ENCODE peak calls at places on chromosome 4, in ten cellular contexts. One of them, this sample, is unnamed.

GRCh38 chr4:45971108-45971507 is 152.7 kb downstream of the GABRG1 start:
- DNase-seq in Calu3: no peak
- DNase-seq in AG08396: no peak
- DNase-seq in activated T-helper 1 cell treated with anti-CD3 and anti-CD28 coated beads, Interleukin-2, amount 50 U/mL, for 16 hours: no peak
- DNase-seq in DMS153: no peak
- DNase-seq in left colon: no peak
- DNase-seq in T1000: no peak
- DNase-seq in activated CD8-positive, alpha-beta memory T cell treated with anti-CD3 and anti-CD28 coated beads for 1 hour: no peak
- DNase-seq in head of caudate nucleus: no peak
- DNase-seq in AG08395: no peak
- DNase-seq in this sample: no peak

GRCh38 chr4:111798840-111799239 is 346.4 kb upstream of the FAM241A start:
- DNase-seq in Calu3: no peak
- DNase-seq in AG08396: no peak
- DNase-seq in activated T-helper 1 cell treated with anti-CD3 and anti-CD28 coated beads, Interleukin-2, amount 50 U/mL, for 16 hours: no peak
- DNase-seq in DMS153: no peak
- DNase-seq in left colon: no peak
- DNase-seq in T1000: no peak
- DNase-seq in activated CD8-positive, alpha-beta memory T cell treated with anti-CD3 and anti-CD28 coated beads for 1 hour: no peak
- DNase-seq in head of caudate nucleus: no peak
- DNase-seq in AG08395: no peak
- DNase-seq in this sample: no peak

GRCh38 chr4:76779740-76780459 is 118.0 kb downstream of the SOWAHB start:
- DNase-seq in Calu3: no peak
- DNase-seq in AG08396: no peak
- DNase-seq in activated T-helper 1 cell treated with anti-CD3 and anti-CD28 coated beads, Interleukin-2, amount 50 U/mL, for 16 hours: no peak
- DNase-seq in DMS153: peak
- DNase-seq in left colon: no peak
- DNase-seq in T1000: no peak
- DNase-seq in activated CD8-positive, alpha-beta memory T cell treated with anti-CD3 and anti-CD28 coated beads for 1 hour: no peak
- DNase-seq in head of caudate nucleus: no peak
- DNase-seq in AG08395: no peak
- DNase-seq in this sample: no peak

GRCh38 chr4:88803600-88804096 is 106.0 kb upstream of the NAP1L5 start:
- DNase-seq in Calu3: peak
- DNase-seq in AG08396: peak
- DNase-seq in activated T-helper 1 cell treated with anti-CD3 and anti-CD28 coated beads, Interleukin-2, amount 50 U/mL, for 16 hours: no peak
- DNase-seq in DMS153: no peak
- DNase-seq in left colon: peak
- DNase-seq in T1000: peak
- DNase-seq in activated CD8-positive, alpha-beta memory T cell treated with anti-CD3 and anti-CD28 coated beads for 1 hour: no peak
- DNase-seq in head of caudate nucleus: no peak
- DNase-seq in AG08395: peak
- DNase-seq in this sample: no peak

GRCh38 chr4:3338976-3339531 is 46.2 kb downstream of the RGS12 start:
- DNase-seq in Calu3: no peak
- DNase-seq in AG08396: no peak
- DNase-seq in activated T-helper 1 cell treated with anti-CD3 and anti-CD28 coated beads, Interleukin-2, amount 50 U/mL, for 16 hours: no peak
- DNase-seq in DMS153: no peak
- DNase-seq in left colon: no peak
- DNase-seq in T1000: no peak
- DNase-seq in activated CD8-positive, alpha-beta memory T cell treated with anti-CD3 and anti-CD28 coated beads for 1 hour: no peak
- DNase-seq in head of caudate nucleus: no peak
- DNase-seq in AG08395: no peak
- DNase-seq in this sample: no peak

GRCh38 chr4:99612281-99612680 is 37.7 kb downstream of the MTTP start:
- DNase-seq in Calu3: no peak
- DNase-seq in AG08396: no peak
- DNase-seq in activated T-helper 1 cell treated with anti-CD3 and anti-CD28 coated beads, Interleukin-2, amount 50 U/mL, for 16 hours: no peak
- DNase-seq in DMS153: no peak
- DNase-seq in left colon: no peak
- DNase-seq in T1000: no peak
- DNase-seq in activated CD8-positive, alpha-beta memory T cell treated with anti-CD3 and anti-CD28 coated beads for 1 hour: no peak
- DNase-seq in head of caudate nucleus: no peak
- DNase-seq in AG08395: no peak
- DNase-seq in this sample: no peak

GRCh38 chr4:8052160-8052691 is 106.4 kb downstream of the ABLIM2 start:
- DNase-seq in Calu3: no peak
- DNase-seq in AG08396: no peak
- DNase-seq in activated T-helper 1 cell treated with anti-CD3 and anti-CD28 coated beads, Interleukin-2, amount 50 U/mL, for 16 hours: no peak
- DNase-seq in DMS153: no peak
- DNase-seq in left colon: no peak
- DNase-seq in T1000: no peak
- DNase-seq in activated CD8-positive, alpha-beta memory T cell treated with anti-CD3 and anti-CD28 coated beads for 1 hour: no peak
- DNase-seq in head of caudate nucleus: no peak
- DNase-seq in AG08395: no peak
- DNase-seq in this sample: no peak

GRCh38 chr4:108774809-108775530 is 12.1 kb upstream of the ETNPPL start:
- DNase-seq in Calu3: peak
- DNase-seq in AG08396: no peak
- DNase-seq in activated T-helper 1 cell treated with anti-CD3 and anti-CD28 coated beads, Interleukin-2, amount 50 U/mL, for 16 hours: no peak
- DNase-seq in DMS153: no peak
- DNase-seq in left colon: no peak
- DNase-seq in T1000: no peak
- DNase-seq in activated CD8-positive, alpha-beta memory T cell treated with anti-CD3 and anti-CD28 coated beads for 1 hour: no peak
- DNase-seq in head of caudate nucleus: peak
- DNase-seq in AG08395: no peak
- DNase-seq in this sample: no peak

GRCh38 chr4:86657382-86657781 is 63.3 kb downstream of the PTPN13 start:
- DNase-seq in Calu3: no peak
- DNase-seq in AG08396: no peak
- DNase-seq in activated T-helper 1 cell treated with anti-CD3 and anti-CD28 coated beads, Interleukin-2, amount 50 U/mL, for 16 hours: no peak
- DNase-seq in DMS153: no peak
- DNase-seq in left colon: no peak
- DNase-seq in T1000: no peak
- DNase-seq in activated CD8-positive, alpha-beta memory T cell treated with anti-CD3 and anti-CD28 coated beads for 1 hour: no peak
- DNase-seq in head of caudate nucleus: no peak
- DNase-seq in AG08395: no peak
- DNase-seq in this sample: no peak

GRCh38 chr4:15400911-15401671 is 26.7 kb upstream of the C1QTNF7 start:
- DNase-seq in Calu3: peak
- DNase-seq in AG08396: peak
- DNase-seq in activated T-helper 1 cell treated with anti-CD3 and anti-CD28 coated beads, Interleukin-2, amount 50 U/mL, for 16 hours: no peak
- DNase-seq in DMS153: no peak
- DNase-seq in left colon: no peak
- DNase-seq in T1000: peak
- DNase-seq in activated CD8-positive, alpha-beta memory T cell treated with anti-CD3 and anti-CD28 coated beads for 1 hour: no peak
- DNase-seq in head of caudate nucleus: peak
- DNase-seq in AG08395: peak
- DNase-seq in this sample: peak

GRCh38 chr4:38062894-38063168 is 102.6 kb downstream of the PTTG2 start:
- DNase-seq in Calu3: no peak
- DNase-seq in AG08396: no peak
- DNase-seq in activated T-helper 1 cell treated with anti-CD3 and anti-CD28 coated beads, Interleukin-2, amount 50 U/mL, for 16 hours: no peak
- DNase-seq in DMS153: no peak
- DNase-seq in left colon: no peak
- DNase-seq in T1000: no peak
- DNase-seq in activated CD8-positive, alpha-beta memory T cell treated with anti-CD3 and anti-CD28 coated beads for 1 hour: no peak
- DNase-seq in head of caudate nucleus: no peak
- DNase-seq in AG08395: no peak
- DNase-seq in this sample: no peak

GRCh38 chr4:27666943-27667342 is 806.3 kb downstream of the STIM2 start:
- DNase-seq in Calu3: peak
- DNase-seq in AG08396: no peak
- DNase-seq in activated T-helper 1 cell treated with anti-CD3 and anti-CD28 coated beads, Interleukin-2, amount 50 U/mL, for 16 hours: no peak
- DNase-seq in DMS153: no peak
- DNase-seq in left colon: no peak
- DNase-seq in T1000: no peak
- DNase-seq in activated CD8-positive, alpha-beta memory T cell treated with anti-CD3 and anti-CD28 coated beads for 1 hour: no peak
- DNase-seq in head of caudate nucleus: no peak
- DNase-seq in AG08395: no peak
- DNase-seq in this sample: no peak

GRCh38 chr4:33386761-33387160 is 2666.6 kb downstream of the PCDH7 start:
- DNase-seq in Calu3: no peak
- DNase-seq in AG08396: no peak
- DNase-seq in activated T-helper 1 cell treated with anti-CD3 and anti-CD28 coated beads, Interleukin-2, amount 50 U/mL, for 16 hours: no peak
- DNase-seq in DMS153: no peak
- DNase-seq in left colon: no peak
- DNase-seq in T1000: no peak
- DNase-seq in activated CD8-positive, alpha-beta memory T cell treated with anti-CD3 and anti-CD28 coated beads for 1 hour: no peak
- DNase-seq in head of caudate nucleus: no peak
- DNase-seq in AG08395: no peak
- DNase-seq in this sample: no peak

GRCh38 chr4:153114771-153115321 is 89.4 kb upstream of the TRIM2 start:
- DNase-seq in Calu3: peak
- DNase-seq in AG08396: peak
- DNase-seq in activated T-helper 1 cell treated with anti-CD3 and anti-CD28 coated beads, Interleukin-2, amount 50 U/mL, for 16 hours: no peak
- DNase-seq in DMS153: no peak
- DNase-seq in left colon: no peak
- DNase-seq in T1000: peak
- DNase-seq in activated CD8-positive, alpha-beta memory T cell treated with anti-CD3 and anti-CD28 coated beads for 1 hour: peak
- DNase-seq in head of caudate nucleus: no peak
- DNase-seq in AG08395: peak
- DNase-seq in this sample: no peak

GRCh38 chr4:53455766-53456165 is 78.3 kb downstream of the FIP1L1 start:
- DNase-seq in Calu3: no peak
- DNase-seq in AG08396: no peak
- DNase-seq in activated T-helper 1 cell treated with anti-CD3 and anti-CD28 coated beads, Interleukin-2, amount 50 U/mL, for 16 hours: no peak
- DNase-seq in DMS153: peak
- DNase-seq in left colon: no peak
- DNase-seq in T1000: no peak
- DNase-seq in activated CD8-positive, alpha-beta memory T cell treated with anti-CD3 and anti-CD28 coated beads for 1 hour: no peak
- DNase-seq in head of caudate nucleus: no peak
- DNase-seq in AG08395: no peak
- DNase-seq in this sample: no peak

GRCh38 chr4:1356181-1356998 is 9.4 kb downstream of the UVSSA start:
- DNase-seq in Calu3: peak
- DNase-seq in AG08396: peak
- DNase-seq in activated T-helper 1 cell treated with anti-CD3 and anti-CD28 coated beads, Interleukin-2, amount 50 U/mL, for 16 hours: no peak
- DNase-seq in DMS153: no peak
- DNase-seq in left colon: no peak
- DNase-seq in T1000: no peak
- DNase-seq in activated CD8-positive, alpha-beta memory T cell treated with anti-CD3 and anti-CD28 coated beads for 1 hour: no peak
- DNase-seq in head of caudate nucleus: peak
- DNase-seq in AG08395: peak
- DNase-seq in this sample: no peak

GRCh38 chr4:156901871-156902270 is 69.7 kb downstream of the PDGFC start:
- DNase-seq in Calu3: no peak
- DNase-seq in AG08396: peak
- DNase-seq in activated T-helper 1 cell treated with anti-CD3 and anti-CD28 coated beads, Interleukin-2, amount 50 U/mL, for 16 hours: no peak
- DNase-seq in DMS153: no peak
- DNase-seq in left colon: no peak
- DNase-seq in T1000: no peak
- DNase-seq in activated CD8-positive, alpha-beta memory T cell treated with anti-CD3 and anti-CD28 coated beads for 1 hour: no peak
- DNase-seq in head of caudate nucleus: no peak
- DNase-seq in AG08395: peak
- DNase-seq in this sample: peak

GRCh38 chr4:108160741-108161352 is 7.9 kb downstream of the LEF1 start:
- DNase-seq in Calu3: no peak
- DNase-seq in AG08396: no peak
- DNase-seq in activated T-helper 1 cell treated with anti-CD3 and anti-CD28 coated beads, Interleukin-2, amount 50 U/mL, for 16 hours: no peak
- DNase-seq in DMS153: no peak
- DNase-seq in left colon: no peak
- DNase-seq in T1000: no peak
- DNase-seq in activated CD8-positive, alpha-beta memory T cell treated with anti-CD3 and anti-CD28 coated beads for 1 hour: no peak
- DNase-seq in head of caudate nucleus: no peak
- DNase-seq in AG08395: no peak
- DNase-seq in this sample: no peak

GRCh38 chr4:1666391-1666790 is 17.7 kb downstream of the FAM53A start:
- DNase-seq in Calu3: no peak
- DNase-seq in AG08396: no peak
- DNase-seq in activated T-helper 1 cell treated with anti-CD3 and anti-CD28 coated beads, Interleukin-2, amount 50 U/mL, for 16 hours: no peak
- DNase-seq in DMS153: no peak
- DNase-seq in left colon: no peak
- DNase-seq in T1000: no peak
- DNase-seq in activated CD8-positive, alpha-beta memory T cell treated with anti-CD3 and anti-CD28 coated beads for 1 hour: no peak
- DNase-seq in head of caudate nucleus: no peak
- DNase-seq in AG08395: no peak
- DNase-seq in this sample: no peak

GRCh38 chr4:94076498-94076897 is 131.2 kb upstream of the SMARCAD1 start:
- DNase-seq in Calu3: no peak
- DNase-seq in AG08396: no peak
- DNase-seq in activated T-helper 1 cell treated with anti-CD3 and anti-CD28 coated beads, Interleukin-2, amount 50 U/mL, for 16 hours: no peak
- DNase-seq in DMS153: no peak
- DNase-seq in left colon: no peak
- DNase-seq in T1000: no peak
- DNase-seq in activated CD8-positive, alpha-beta memory T cell treated with anti-CD3 and anti-CD28 coated beads for 1 hour: no peak
- DNase-seq in head of caudate nucleus: no peak
- DNase-seq in AG08395: no peak
- DNase-seq in this sample: no peak

GRCh38 chr4:137735561-137736104 is 203.3 kb upstream of the PCDH18 start:
- DNase-seq in Calu3: peak
- DNase-seq in AG08396: no peak
- DNase-seq in activated T-helper 1 cell treated with anti-CD3 and anti-CD28 coated beads, Interleukin-2, amount 50 U/mL, for 16 hours: no peak
- DNase-seq in DMS153: no peak
- DNase-seq in left colon: no peak
- DNase-seq in T1000: peak
- DNase-seq in activated CD8-positive, alpha-beta memory T cell treated with anti-CD3 and anti-CD28 coated beads for 1 hour: no peak
- DNase-seq in head of caudate nucleus: no peak
- DNase-seq in AG08395: no peak
- DNase-seq in this sample: peak

GRCh38 chr4:2079926-2080325 is 20.8 kb downstream of the NAT8L start:
- DNase-seq in Calu3: no peak
- DNase-seq in AG08396: no peak
- DNase-seq in activated T-helper 1 cell treated with anti-CD3 and anti-CD28 coated beads, Interleukin-2, amount 50 U/mL, for 16 hours: no peak
- DNase-seq in DMS153: no peak
- DNase-seq in left colon: peak
- DNase-seq in T1000: no peak
- DNase-seq in activated CD8-positive, alpha-beta memory T cell treated with anti-CD3 and anti-CD28 coated beads for 1 hour: no peak
- DNase-seq in head of caudate nucleus: peak
- DNase-seq in AG08395: no peak
- DNase-seq in this sample: no peak

GRCh38 chr4:106738121-106738520 is 298.0 kb downstream of the DKK2 start:
- DNase-seq in Calu3: no peak
- DNase-seq in AG08396: no peak
- DNase-seq in activated T-helper 1 cell treated with anti-CD3 and anti-CD28 coated beads, Interleukin-2, amount 50 U/mL, for 16 hours: no peak
- DNase-seq in DMS153: no peak
- DNase-seq in left colon: no peak
- DNase-seq in T1000: no peak
- DNase-seq in activated CD8-positive, alpha-beta memory T cell treated with anti-CD3 and anti-CD28 coated beads for 1 hour: no peak
- DNase-seq in head of caudate nucleus: no peak
- DNase-seq in AG08395: no peak
- DNase-seq in this sample: no peak

GRCh38 chr4:15149842-15150592 is 147.7 kb downstream of the CPEB2 start:
- DNase-seq in Calu3: peak
- DNase-seq in AG08396: peak
- DNase-seq in activated T-helper 1 cell treated with anti-CD3 and anti-CD28 coated beads, Interleukin-2, amount 50 U/mL, for 16 hours: no peak
- DNase-seq in DMS153: peak
- DNase-seq in left colon: peak
- DNase-seq in T1000: peak
- DNase-seq in activated CD8-positive, alpha-beta memory T cell treated with anti-CD3 and anti-CD28 coated beads for 1 hour: no peak
- DNase-seq in head of caudate nucleus: peak
- DNase-seq in AG08395: peak
- DNase-seq in this sample: peak

GRCh38 chr4:7458477-7458876 is 23.7 kb upstream of the PSAPL1 start:
- DNase-seq in Calu3: no peak
- DNase-seq in AG08396: no peak
- DNase-seq in activated T-helper 1 cell treated with anti-CD3 and anti-CD28 coated beads, Interleukin-2, amount 50 U/mL, for 16 hours: no peak
- DNase-seq in DMS153: no peak
- DNase-seq in left colon: no peak
- DNase-seq in T1000: no peak
- DNase-seq in activated CD8-positive, alpha-beta memory T cell treated with anti-CD3 and anti-CD28 coated beads for 1 hour: no peak
- DNase-seq in head of caudate nucleus: no peak
- DNase-seq in AG08395: no peak
- DNase-seq in this sample: no peak

GRCh38 chr4:8830056-8830455 is 41.6 kb downstream of the HMX1 start:
- DNase-seq in Calu3: no peak
- DNase-seq in AG08396: no peak
- DNase-seq in activated T-helper 1 cell treated with anti-CD3 and anti-CD28 coated beads, Interleukin-2, amount 50 U/mL, for 16 hours: no peak
- DNase-seq in DMS153: no peak
- DNase-seq in left colon: peak
- DNase-seq in T1000: no peak
- DNase-seq in activated CD8-positive, alpha-beta memory T cell treated with anti-CD3 and anti-CD28 coated beads for 1 hour: no peak
- DNase-seq in head of caudate nucleus: peak
- DNase-seq in AG08395: no peak
- DNase-seq in this sample: peak

GRCh38 chr4:94516067-94516466 is 64.3 kb downstream of the PDLIM5 start:
- DNase-seq in Calu3: no peak
- DNase-seq in AG08396: peak
- DNase-seq in activated T-helper 1 cell treated with anti-CD3 and anti-CD28 coated beads, Interleukin-2, amount 50 U/mL, for 16 hours: no peak
- DNase-seq in DMS153: peak
- DNase-seq in left colon: no peak
- DNase-seq in T1000: no peak
- DNase-seq in activated CD8-positive, alpha-beta memory T cell treated with anti-CD3 and anti-CD28 coated beads for 1 hour: no peak
- DNase-seq in head of caudate nucleus: no peak
- DNase-seq in AG08395: peak
- DNase-seq in this sample: no peak

This sample was measured in lower leg skin.